ENCODE peak calls at places on chromosomes 3 and 15, in seven cellular contexts. N is esophagus muscularis mucosa; O is nucleus accumbens; W is activated CD4-positive, alpha-beta T cell treated with anti-CD3 and anti-CD28 coated beads, Interleukin-2, amount 10 ng/mL, durations not matched to agents 7 days and 5 days; F is SJSA1; U is glomerular endothelial cell; B is effector CD4-positive, alpha-beta T cell. R is an unnamed sample.

GRCh38 chr15:90376789-90377188 is 11.3 kb upstream of the IQGAP1 start:
- DNase-seq in N (no peak), O (no peak), W (peak), F (no peak), U (no peak), B (peak), R (no peak)

GRCh38 chr15:66774001-66774814 is 72.2 kb downstream of the SMAD6 start:
- DNase-seq in N (peak), O (peak), W (peak), F (peak), U (no peak), B (peak), R (peak)

GRCh38 chr15:97745481-97746071 is 214.9 kb upstream of the ARRDC4 start:
- DNase-seq in N (no peak), O (no peak), W (peak), F (no peak), U (no peak), B (no peak), R (peak)

GRCh38 chr3:138861755-138862333 is 27.1 kb upstream of the PIK3CB start:
- DNase-seq in N (no peak), O (no peak), W (no peak), F (no peak), U (no peak), B (no peak), R (no peak)

GRCh38 chr3:177590826-177591225 is 393.5 kb upstream of the TBL1XR1 start:
- DNase-seq in N (no peak), O (no peak), W (no peak), F (no peak), U (no peak), B (no peak), R (no peak)

GRCh38 chr15:68806220-68807105 is 14.2 kb downstream of the ANP32A start:
- DNase-seq in N (no peak), O (peak), W (no peak), F (no peak), U (no peak), B (no peak), R (no peak)

GRCh38 chr3:52831500-52832301 is 1.2 kb upstream of the ITIH4 start:
- DNase-seq in N (no peak), O (no peak), W (no peak), F (peak), U (peak), B (no peak), R (peak)

GRCh38 chr15:26691249-26691648 is 81.6 kb downstream of the GABRB3 start:
- DNase-seq in N (no peak), O (no peak), W (no peak), F (no peak), U (no peak), B (no peak), R (no peak)

GRCh38 chr3:73624363-73625123 is at the start of gene PDZRN3:
- DNase-seq in N (no peak), O (peak), W (no peak), F (peak), U (no peak), B (no peak), R (peak)

GRCh38 chr3:100402150-100402706 is 889 bp downstream of the LNP1 start:
- DNase-seq in N (no peak), O (no peak), W (no peak), F (peak), U (no peak), B (no peak), R (no peak)

GRCh38 chr3:190673157-190673556 is 159.3 kb downstream of the IL1RAP start:
- DNase-seq in N (no peak), O (no peak), W (no peak), F (peak), U (no peak), B (no peak), R (no peak)

GRCh38 chr15:67307889-67308597 is 53.5 kb downstream of the IQCH start:
- DNase-seq in N (no peak), O (no peak), W (no peak), F (no peak), U (no peak), B (no peak), R (no peak)

GRCh38 chr3:148077318-148077923 is 620.3 kb upstream of the AGTR1 start:
- DNase-seq in N (no peak), O (no peak), W (no peak), F (peak), U (no peak), B (no peak), R (peak)

GRCh38 chr3:128845695-128846491 is 33.5 kb upstream of the ACAD9 start:
- DNase-seq in N (peak), O (peak), W (peak), F (peak), U (peak), B (peak), R (peak)

GRCh38 chr3:143585720-143586456 is 262.4 kb downstream of the SLC9A9 start:
- DNase-seq in N (no peak), O (no peak), W (no peak), F (no peak), U (no peak), B (no peak), R (no peak)

GRCh38 chr3:107927361-107928083 is 163.3 kb downstream of the CD47 start:
- DNase-seq in N (no peak), O (peak), W (peak), F (peak), U (no peak), B (peak), R (peak)

GRCh38 chr3:158483701-158484100 is 87.3 kb upstream of the MLF1 start:
- DNase-seq in N (no peak), O (no peak), W (no peak), F (no peak), U (no peak), B (no peak), R (no peak)

GRCh38 chr15:69548771-69549170 is 96.2 kb downstream of the RPLP1 start:
- DNase-seq in N (no peak), O (no peak), W (no peak), F (no peak), U (no peak), B (no peak), R (no peak)

GRCh38 chr15:57183614-57184344 is 192.5 kb upstream of the CGNL1 start:
- DNase-seq in N (no peak), O (no peak), W (no peak), F (peak), U (no peak), B (no peak), R (no peak)

GRCh38 chr3:143352031-143352623 is 232.6 kb downstream of the CHST2 start:
- DNase-seq in N (no peak), O (no peak), W (no peak), F (no peak), U (no peak), B (no peak), R (no peak)